ENCODE peak calls at places on chromosomes 4 and X, in five cellular contexts. X is pancreas, U is HCT116, K is NT2/D1, V is A549. Y is an unnamed sample.

GRCh38 chr4:98816386-98816785 is 112.5 kb downstream of the EIF4E start:
- DNase-seq in X (no peak), U (no peak), K (no peak), V (no peak), Y (no peak)

GRCh38 chr4:165709973-165710526 is 163.0 kb upstream of the TLL1 start:
- DNase-seq in X (no peak), U (no peak), K (no peak), V (no peak), Y (peak; percentile 24)

GRCh38 chr4:108533245-108533844 is 87.0 kb upstream of the RPL34 start:
- DNase-seq in X (no peak), U (no peak), K (no peak), V (no peak), Y (no peak)

GRCh38 chrX:111470681-111471403 is 40.6 kb upstream of the SERTM2 start:
- DNase-seq in X (no peak), U (no peak), K (no peak), V (no peak), Y (no peak)

GRCh38 chr4:185395255-185395955 is at the start of gene LRP2BP:
- DNase-seq in X (no peak), U (no peak), K (no peak), V (no peak), Y (no peak)

GRCh38 chr4:151195801-151196200 is 81.2 kb upstream of the PRSS48 start:
- DNase-seq in X (no peak), U (no peak), K (no peak), V (peak; percentile 10), Y (no peak)

GRCh38 chr4:73892966-73893365 is 23.8 kb downstream of the CXCL1 start:
- DNase-seq in X (no peak), U (no peak), K (no peak), V (no peak), Y (no peak)

GRCh38 chr4:74056114-74056857 is 17.8 kb upstream of the CXCL3 start:
- DNase-seq in X (no peak), U (peak; percentile 76), K (no peak), V (peak; percentile 71), Y (no peak)

GRCh38 chr4:86101841-86102240 is 258.0 kb downstream of the MAPK10 start:
- DNase-seq in X (no peak), U (no peak), K (no peak), V (no peak), Y (no peak)

GRCh38 chr4:27916432-27917184 is 1056.0 kb downstream of the STIM2 start:
- DNase-seq in X (no peak), U (no peak), K (no peak), V (no peak), Y (no peak)

GRCh38 chr4:66591968-66592367 is 921.7 kb upstream of the EPHA5 start:
- DNase-seq in X (no peak), U (no peak), K (no peak), V (no peak), Y (no peak)

GRCh38 chr4:88106205-88106604 is 52.2 kb downstream of the ABCG2 start:
- DNase-seq in X (no peak), U (no peak), K (no peak), V (peak; percentile 11), Y (no peak)
- H3K4me1 ChIP-seq in X (peaks cover 12% of the 10 kb centered on the region), U (no peaks in the 10 kb centered on the region), K (no peaks in the 10 kb centered on the region), V (peaks cover 67% of the 10 kb centered on the region), Y (peaks cover 14% of the 10 kb centered on the region)

GRCh38 chr4:182564966-182565365 is 321.8 kb downstream of the TENM3 start:
- DNase-seq in X (no peak), U (no peak), K (no peak), V (no peak), Y (no peak)

GRCh38 chr4:182555997-182556418 is 312.8 kb downstream of the TENM3 start:
- DNase-seq in X (no peak), U (no peak), K (peak; percentile 73), V (no peak), Y (no peak)

GRCh38 chr4:182556576-182556975 is 313.4 kb downstream of the TENM3 start:
- DNase-seq in X (no peak), U (no peak), K (no peak), V (no peak), Y (no peak)

GRCh38 chr4:182562350-182562749 is 319.1 kb downstream of the TENM3 start:
- DNase-seq in X (no peak), U (no peak), K (no peak), V (no peak), Y (no peak)

DNA sequence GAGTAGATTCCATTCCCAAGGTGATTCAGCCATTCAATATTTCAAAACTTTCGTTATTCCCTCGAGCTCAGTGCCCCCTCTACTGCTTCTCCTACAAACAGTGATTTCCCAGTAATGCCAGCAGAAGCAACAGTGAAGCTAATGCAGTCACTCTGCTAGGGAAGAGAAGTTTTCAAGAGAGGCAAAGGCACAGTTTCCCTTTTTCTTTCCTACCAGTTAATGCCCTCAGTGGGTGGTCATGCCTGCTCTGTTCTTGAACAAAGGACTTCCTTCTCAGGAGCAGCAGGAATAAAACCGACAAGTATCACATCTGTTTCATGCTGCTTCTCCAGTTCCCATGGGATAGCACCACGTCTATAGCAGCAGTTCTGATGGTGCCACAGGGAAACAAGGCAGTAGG is 317.2 kb downstream of the TENM3 start:
- DNase-seq in X (no peak), U (no peak), K (peak; percentile 88), V (no peak), Y (no peak)
- H3K4me3 ChIP-seq in X (no peak overlapping the region), U (no peak overlapping the region), K (no peak overlapping the region), V (no peak overlapping the region), Y (no peak overlapping the region)

DNA sequence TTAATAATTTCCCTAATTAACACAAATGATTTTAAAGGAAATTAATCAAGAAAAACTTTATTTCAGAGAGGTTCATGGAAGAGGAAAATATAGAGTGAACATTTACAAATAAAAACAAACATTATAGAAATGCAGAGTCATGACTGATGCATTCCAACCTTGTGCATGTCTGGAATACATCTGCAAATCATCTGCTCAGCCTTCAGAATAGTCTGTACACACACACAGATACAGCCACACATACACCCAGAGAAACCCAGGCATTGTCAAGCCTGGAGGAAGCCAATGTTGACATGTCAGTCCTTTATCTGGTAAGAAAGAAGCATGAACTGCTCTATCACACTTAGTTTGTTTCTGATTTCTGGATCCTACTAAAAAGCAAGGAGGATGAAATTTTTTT is 61.3 kb upstream of the NFKB1 start:
- DNase-seq in X (no peak), U (no peak), K (no peak), V (peak; percentile 66), Y (no peak)
- H3K4me1 ChIP-seq in X (peaks cover 18% of the 10 kb centered on the region), U (no peaks in the 10 kb centered on the region), K (no peaks in the 10 kb centered on the region), V (peaks cover 49% of the 10 kb centered on the region), Y (peaks cover 13% of the 10 kb centered on the region)

GRCh38 chrX:48741834-48742233 is 19.7 kb upstream of the GLOD5 start:
- DNase-seq in X (no peak), U (no peak), K (no peak), V (no peak), Y (no peak)

GRCh38 chrX:48737940-48738339 is 23.6 kb upstream of the GLOD5 start:
- DNase-seq in X (no peak), U (no peak), K (no peak), V (no peak), Y (no peak)

GRCh38 chrX:48737213-48737938 is 24.2 kb upstream of the GLOD5 start:
- DNase-seq in X (peak; percentile 91), U (peak; percentile 95), K (peak; percentile 98), V (peak; percentile 99), Y (peak; percentile 93)

GRCh38 chrX:48736303-48736702 is 25.2 kb upstream of the GLOD5 start:
- DNase-seq in X (no peak), U (no peak), K (no peak), V (no peak), Y (no peak)

DNA sequence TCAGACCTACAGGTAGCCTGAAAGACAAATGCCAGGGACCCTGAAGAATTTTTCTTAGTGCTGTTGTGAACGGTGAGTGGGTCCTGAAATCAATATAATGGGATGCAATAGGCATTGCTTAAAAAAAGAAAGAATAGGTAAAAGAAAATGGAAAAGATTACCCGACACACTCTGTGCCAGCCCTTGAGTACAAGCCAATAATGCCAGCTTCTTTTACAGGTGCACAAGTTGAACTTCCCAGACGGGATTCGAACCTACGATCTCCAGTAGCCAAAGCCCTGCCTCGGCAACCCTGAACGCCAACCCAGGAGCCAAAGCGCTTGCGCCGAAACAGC is 24.7 kb upstream of the GLOD5 start:
- DNase-seq in X (no peak), U (no peak), K (no peak), V (no peak), Y (no peak)
- H3K4me3 ChIP-seq in X (no peak overlapping the region), U (peak overlapping the region; percentile 72), K (peak overlapping the region; percentile 21), V (peak overlapping the region; percentile 30), Y (peak overlapping the region; percentile 52)

DNA sequence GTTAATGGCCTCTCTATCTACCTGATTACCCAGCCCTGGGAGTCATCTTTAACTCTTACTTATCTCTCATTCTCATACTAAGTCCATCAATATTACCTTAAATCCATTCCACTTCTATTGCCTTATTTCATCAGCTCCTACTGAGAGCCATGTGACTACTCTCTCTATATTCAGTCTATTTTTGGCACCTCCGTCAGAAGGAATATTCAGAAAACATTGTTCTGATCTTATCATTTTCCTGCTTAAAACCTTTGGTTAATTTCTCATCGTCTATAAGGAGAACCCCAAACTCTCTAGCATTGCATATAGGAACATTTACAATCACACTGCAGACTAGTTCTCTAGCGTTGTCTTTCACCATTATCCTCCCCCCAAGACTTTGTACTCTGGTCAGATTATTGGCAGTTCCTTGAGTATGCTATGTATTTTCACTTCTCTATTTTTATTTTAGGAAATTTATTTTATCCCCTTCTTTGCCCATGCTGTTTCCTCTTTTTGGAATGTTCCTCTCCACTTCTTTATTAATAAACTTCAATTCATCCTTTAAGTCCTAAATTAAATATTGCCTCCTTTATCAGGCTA is 13.7 kb upstream of the AMMECR1 start:
- DNase-seq in X (no peak), U (no peak), K (no peak), V (no peak), Y (no peak)
- H3K4me1 ChIP-seq in X (no peaks in the 10 kb centered on the region), U (no peaks in the 10 kb centered on the region), K (no peaks in the 10 kb centered on the region), V (no peaks in the 10 kb centered on the region), Y (no peaks in the 10 kb centered on the region)

GRCh38 chrX:369563-370101 is 17.1 kb downstream of the PPP2R3B start:
- DNase-seq in X (no peak), U (no peak), K (no peak), V (no peak), Y (peak; percentile 79)
- H3K4me3 ChIP-seq in X (no peak overlapping the region), U (no peak overlapping the region), K (no peak overlapping the region), V (no peak overlapping the region), Y (no peak overlapping the region)

DNA sequence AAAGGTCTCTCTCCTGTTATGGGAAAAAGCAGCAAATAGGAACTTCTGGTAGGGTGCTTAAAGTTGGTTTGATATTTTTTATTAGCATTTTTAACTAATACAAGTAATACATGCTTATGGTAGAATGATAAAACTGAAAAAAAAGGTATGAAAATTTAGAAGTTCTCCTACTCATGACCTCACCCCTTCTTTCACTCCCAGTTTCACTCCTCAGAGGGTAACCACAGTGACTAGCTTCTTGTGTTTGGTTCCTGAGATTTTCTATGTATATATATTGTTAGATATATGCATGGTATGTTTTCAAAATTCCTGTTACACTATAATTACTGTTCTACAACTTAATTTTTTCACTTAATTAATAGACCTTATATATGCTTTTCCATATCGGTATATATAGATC is 66.5 kb downstream of the AR start:
- DNase-seq in X (no peak), U (no peak), K (no peak), V (no peak), Y (no peak)
- H3K4me1 ChIP-seq in X (no peaks in the 10 kb centered on the region), U (no peaks in the 10 kb centered on the region), K (no peaks in the 10 kb centered on the region), V (peaks cover 36% of the 10 kb centered on the region), Y (no peaks in the 10 kb centered on the region)